ENCODE peak calls at places on chromosomes 12 and 14, in nine cellular contexts. K, O, T, L, I, Q, C, V and J are unnamed samples.

GRCh38 chr14:69242311-69243224 is 17.4 kb upstream of the GALNT16 start:
- DNase-seq in K (peak), O (peak), T (peak), L (peak), I (no peak), Q (peak), C (peak), V (no peak), J (peak)

GRCh38 chr12:123533672-123534643 is at the start of gene RILPL1:
- DNase-seq in K (peak), O (peak), T (peak), L (peak), I (no peak), Q (peak), C (peak), V (peak), J (no peak)

GRCh38 chr14:88281447-88281846 is 41.6 kb downstream of the KCNK10 start:
- DNase-seq in K (no peak), O (peak), T (peak), L (no peak), I (no peak), Q (peak), C (no peak), V (no peak), J (no peak)

GRCh38 chr14:58082011-58082410 is 70.0 kb downstream of the ARMH4 start:
- DNase-seq in K (no peak), O (peak), T (peak), L (no peak), I (no peak), Q (no peak), C (no peak), V (no peak), J (no peak)

GRCh38 chr14:54116972-54117371 is 160.3 kb upstream of the BMP4 start:
- DNase-seq in K (no peak), O (peak), T (peak), L (no peak), I (no peak), Q (no peak), C (peak), V (no peak), J (no peak)

GRCh38 chr14:51576112-51576420 is 75.6 kb upstream of the FRMD6 start:
- DNase-seq in K (no peak), O (no peak), T (peak), L (no peak), I (no peak), Q (no peak), C (no peak), V (no peak), J (no peak)

GRCh38 chr12:45192041-45192695 is 23.7 kb upstream of the ANO6 start:
- DNase-seq in K (peak), O (peak), T (peak), L (no peak), I (no peak), Q (no peak), C (peak), V (no peak), J (no peak)

GRCh38 chr12:123237646-123238329 is 4.6 kb downstream of the MTRFR start:
- DNase-seq in K (peak), O (peak), T (peak), L (peak), I (no peak), Q (peak), C (peak), V (peak), J (no peak)

GRCh38 chr14:21526672-21527319 is 650 bp upstream of the SALL2 start:
- DNase-seq in K (peak), O (no peak), T (no peak), L (no peak), I (no peak), Q (no peak), C (no peak), V (no peak), J (no peak)

GRCh38 chr14:91879196-91879595 is 11.9 kb upstream of the TC2N start:
- DNase-seq in K (no peak), O (no peak), T (no peak), L (no peak), I (no peak), Q (no peak), C (no peak), V (no peak), J (no peak)

GRCh38 chr14:83779266-83779665 is 1750.7 kb upstream of the FLRT2 start:
- DNase-seq in K (no peak), O (no peak), T (peak), L (no peak), I (no peak), Q (no peak), C (peak), V (no peak), J (peak)

GRCh38 chr12:132633398-132633797 is 14.8 kb downstream of the P2RX2 start:
- DNase-seq in K (no peak), O (no peak), T (no peak), L (no peak), I (no peak), Q (no peak), C (no peak), V (no peak), J (no peak)
- H3K4me3 ChIP-seq in K (no peak), O (no peak), T (no peak), L (no peak), I (no peak), Q (no peak), C (no peak), V (no peak), J (no peak)

GRCh38 chr14:55212611-55213010 is 21.2 kb upstream of the DLGAP5 start:
- DNase-seq in K (no peak), O (no peak), T (no peak), L (no peak), I (no peak), Q (no peak), C (no peak), V (no peak), J (no peak)
- TF ChIP-seq CTCF in K (no peak), O (no peak), T (no peak), L (no peak), I (no peak), Q (no peak), C (no peak), V (no peak), J (no peak)

GRCh38 chr12:14424545-14424944 is 59.1 kb downstream of the ATF7IP start:
- DNase-seq in K (no peak), O (no peak), T (no peak), L (no peak), I (no peak), Q (no peak), C (no peak), V (no peak), J (no peak)
- H3K4me3 ChIP-seq in K (no peak), O (no peak), T (no peak), L (no peak), I (no peak), Q (no peak), C (no peak), V (no peak), J (no peak)

GRCh38 chr14:33057585-33057984 is 118.9 kb downstream of the NPAS3 start:
- DNase-seq in K (no peak), O (no peak), T (no peak), L (no peak), I (no peak), Q (no peak), C (no peak), V (no peak), J (no peak)
- TF ChIP-seq CTCF in K (no peak), O (no peak), T (no peak), L (no peak), I (no peak), Q (no peak), C (no peak), V (no peak), J (no peak)

GRCh38 chr12:96197503-96198272 is 3.5 kb downstream of the ELK3 start:
- DNase-seq in K (no peak), O (peak), T (peak), L (no peak), I (no peak), Q (no peak), C (peak), V (no peak), J (peak)
- H3K4me3 ChIP-seq in K (no peak), O (no peak), T (no peak), L (no peak), I (no peak), Q (no peak), C (peak), V (no peak), J (peak)

GRCh38 chr12:51238510-51239334 is at the start of gene DAZAP2:
- DNase-seq in K (peak), O (peak), T (peak), L (peak), I (peak), Q (peak), C (peak), V (peak), J (peak)
- TF ChIP-seq CTCF in K (no peak), O (peak), T (no peak), L (peak), I (peak), Q (peak), C (peak), V (no peak), J (no peak)

DNA sequence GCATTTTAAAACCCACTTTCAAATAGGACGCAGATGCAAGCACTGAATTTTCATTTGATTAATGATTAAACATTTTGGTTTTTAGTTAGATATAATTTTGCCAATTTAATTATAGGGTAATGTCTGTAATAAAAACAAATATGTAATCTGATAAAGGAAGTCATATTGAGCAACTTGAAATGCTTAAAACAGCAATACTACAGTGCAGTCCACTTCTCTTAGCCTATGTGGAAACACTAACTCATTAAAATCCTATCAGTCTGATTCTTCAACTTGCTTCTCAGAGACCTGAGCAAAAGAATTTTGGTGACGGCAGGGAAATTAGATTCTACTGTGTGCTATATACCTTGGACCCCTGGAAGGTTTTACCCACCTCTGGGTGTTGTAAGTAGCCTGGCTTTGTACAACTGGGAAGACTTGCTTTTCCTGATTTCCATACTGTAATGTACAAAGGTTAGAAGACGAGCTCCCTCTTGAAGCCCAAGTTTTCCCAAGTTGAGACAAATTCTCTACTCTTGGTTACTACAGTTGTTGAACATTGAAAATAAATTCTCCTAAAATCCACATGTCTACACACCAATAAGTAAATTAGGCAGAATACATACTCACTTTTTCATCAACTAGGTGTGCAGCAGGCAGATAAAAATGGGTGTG is 4.2 kb downstream of the TRHDE start:
- DNase-seq in K (no peak), O (no peak), T (no peak), L (no peak), I (no peak), Q (no peak), C (no peak), V (no peak), J (no peak)
- H3K4me3 ChIP-seq in K (no peak), O (no peak), T (peak), L (no peak), I (no peak), Q (no peak), C (no peak), V (no peak), J (peak)

GRCh38 chr12:26120561-26121274 is 4.1 kb downstream of the BHLHE41 start:
- DNase-seq in K (no peak), O (peak), T (no peak), L (no peak), I (no peak), Q (no peak), C (no peak), V (no peak), J (no peak)

GRCh38 chr12:26122681-26123481 is 2.0 kb downstream of the BHLHE41 start:
- DNase-seq in K (peak), O (peak), T (peak), L (peak), I (no peak), Q (peak), C (peak), V (peak), J (peak)

GRCh38 chr12:26121323-26121740 is 3.5 kb downstream of the BHLHE41 start:
- DNase-seq in K (no peak), O (peak), T (no peak), L (no peak), I (no peak), Q (no peak), C (no peak), V (no peak), J (no peak)

GRCh38 chr12:26123482-26123980 is 1.3 kb downstream of the BHLHE41 start:
- DNase-seq in K (no peak), O (peak), T (peak), L (no peak), I (no peak), Q (no peak), C (peak), V (no peak), J (no peak)

DNA sequence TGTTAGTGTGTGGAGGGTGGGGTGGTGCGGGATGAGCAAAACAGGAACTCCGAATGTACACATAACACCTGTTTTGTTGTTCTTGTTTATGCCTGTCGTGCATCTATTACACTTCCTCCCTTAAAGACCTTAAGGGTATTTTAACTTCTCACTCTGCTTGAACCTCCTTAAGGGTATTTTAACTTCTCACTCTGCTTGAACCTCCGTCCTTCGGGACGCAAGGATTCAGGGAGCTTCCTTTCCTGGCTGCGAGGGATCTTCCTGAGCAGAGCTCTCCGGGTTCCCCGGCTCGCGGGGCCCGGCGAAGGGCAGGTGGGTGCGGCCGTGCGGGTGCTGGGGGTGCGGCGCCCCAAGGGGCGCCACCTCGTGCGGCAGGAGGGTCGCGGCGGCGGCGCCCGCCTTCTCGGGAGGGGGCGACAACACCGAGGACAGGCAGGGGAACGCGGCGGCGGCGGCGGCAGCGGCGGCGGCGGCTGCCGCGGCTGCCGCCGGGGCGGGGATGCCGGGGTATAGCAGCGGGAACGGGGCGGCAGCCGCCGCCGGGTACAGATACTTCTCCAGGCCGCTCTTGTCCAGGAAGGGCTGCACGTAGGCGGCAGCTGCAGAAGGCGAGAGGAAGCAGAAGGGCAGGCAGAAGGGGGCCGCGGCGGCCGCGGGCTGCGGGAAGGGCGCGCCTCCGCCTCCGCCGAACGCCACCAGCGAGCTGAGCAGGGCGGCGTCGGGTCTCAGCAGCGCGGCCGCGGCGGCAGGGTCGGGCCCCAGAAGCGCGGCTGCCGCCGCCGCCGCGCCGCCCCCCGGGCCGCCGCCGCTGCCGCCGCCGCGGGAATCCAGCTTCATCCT is 2.8 kb downstream of the BHLHE41 start:
- DNase-seq in K (peak), O (peak), T (peak), L (peak), I (no peak), Q (no peak), C (peak), V (peak), J (no peak)
- TF ChIP-seq CTCF in K (no peak), O (no peak), T (no peak), L (no peak), I (no peak), Q (no peak), C (no peak), V (no peak), J (no peak)

GRCh38 chr12:42507031-42507430 is 82.5 kb downstream of the PRICKLE1 start:
- DNase-seq in K (no peak), O (no peak), T (no peak), L (no peak), I (no peak), Q (no peak), C (no peak), V (no peak), J (no peak)
- H3K4me3 ChIP-seq in K (no peak), O (no peak), T (no peak), L (no peak), I (no peak), Q (no peak), C (no peak), V (no peak), J (no peak)

GRCh38 chr12:41190360-41190759 is 2.2 kb downstream of the PDZRN4 start:
- DNase-seq in K (peak), O (no peak), T (no peak), L (no peak), I (no peak), Q (no peak), C (peak), V (no peak), J (no peak)
- TF ChIP-seq CTCF in K (peak), O (peak), T (peak), L (no peak), I (peak), Q (peak), C (peak), V (no peak), J (peak)